ENCODE peak calls at places on chromosomes 13 and 19, in seven cellular contexts. One of them, this sample, is unnamed.

GRCh38 chr19:43483281-43483680 is 17.9 kb upstream of the LYPD3 start:
- DNase-seq in CD8-positive, alpha-beta T cell: no peak
- DNase-seq in stomach: no peak
- DNase-seq in lower lobe of right lung: no peak
- DNase-seq in mucosa of descending colon: no peak
- DNase-seq in kidney epithelial cell: no peak
- DNase-seq in cardiac muscle cell: no peak
- DNase-seq in this sample: no peak

GRCh38 chr19:33440241-33440640 is 66.7 kb downstream of the CEBPG start:
- DNase-seq in CD8-positive, alpha-beta T cell: no peak
- DNase-seq in kidney epithelial cell: no peak
- DNase-seq in stomach: no peak
- DNase-seq in mucosa of descending colon: peak
- DNase-seq in lower lobe of right lung: peak
- DNase-seq in cardiac muscle cell: no peak
- DNase-seq in this sample: no peak

GRCh38 chr19:40392123-40392522 is 2.1 kb upstream of the HIPK4 start:
- DNase-seq in stomach: no peak
- DNase-seq in mucosa of descending colon: no peak
- DNase-seq in kidney epithelial cell: no peak
- DNase-seq in cardiac muscle cell: no peak
- DNase-seq in CD8-positive, alpha-beta T cell: no peak
- DNase-seq in lower lobe of right lung: no peak
- DNase-seq in this sample: no peak

GRCh38 chr19:40621283-40621682 is 20.1 kb downstream of the LTBP4 start:
- DNase-seq in lower lobe of right lung: no peak
- DNase-seq in stomach: no peak
- DNase-seq in cardiac muscle cell: no peak
- DNase-seq in mucosa of descending colon: no peak
- DNase-seq in kidney epithelial cell: no peak
- DNase-seq in CD8-positive, alpha-beta T cell: no peak
- DNase-seq in this sample: no peak

GRCh38 chr19:46536391-46536790 is 40.7 kb upstream of the PNMA8B start:
- DNase-seq in cardiac muscle cell: no peak
- DNase-seq in CD8-positive, alpha-beta T cell: peak
- DNase-seq in stomach: no peak
- DNase-seq in mucosa of descending colon: no peak
- DNase-seq in kidney epithelial cell: no peak
- DNase-seq in lower lobe of right lung: no peak
- DNase-seq in this sample: no peak

GRCh38 chr19:44356383-44357111 is at the start of gene ZNF112:
- DNase-seq in lower lobe of right lung: peak
- DNase-seq in stomach: peak
- DNase-seq in CD8-positive, alpha-beta T cell: no peak
- DNase-seq in mucosa of descending colon: peak
- DNase-seq in cardiac muscle cell: peak
- DNase-seq in kidney epithelial cell: peak
- DNase-seq in this sample: peak

GRCh38 chr13:82634946-82635345 is 1247.3 kb downstream of the SLITRK1 start:
- DNase-seq in mucosa of descending colon: no peak
- DNase-seq in cardiac muscle cell: no peak
- DNase-seq in CD8-positive, alpha-beta T cell: no peak
- DNase-seq in kidney epithelial cell: no peak
- DNase-seq in lower lobe of right lung: no peak
- DNase-seq in stomach: no peak
- DNase-seq in this sample: no peak

GRCh38 chr19:47540748-47541147 is 25.9 kb upstream of the NAPA start:
- DNase-seq in mucosa of descending colon: no peak
- DNase-seq in stomach: no peak
- DNase-seq in lower lobe of right lung: no peak
- DNase-seq in CD8-positive, alpha-beta T cell: no peak
- DNase-seq in cardiac muscle cell: peak
- DNase-seq in kidney epithelial cell: no peak
- DNase-seq in this sample: no peak

GRCh38 chr19:45682908-45683307 is 8.8 kb downstream of the SNRPD2 start:
- DNase-seq in cardiac muscle cell: no peak
- DNase-seq in CD8-positive, alpha-beta T cell: no peak
- DNase-seq in stomach: no peak
- DNase-seq in lower lobe of right lung: no peak
- DNase-seq in mucosa of descending colon: no peak
- DNase-seq in kidney epithelial cell: no peak
- DNase-seq in this sample: no peak

GRCh38 chr19:39398297-39398864 is 7.2 kb downstream of the MED29 start:
- DNase-seq in lower lobe of right lung: peak
- DNase-seq in cardiac muscle cell: no peak
- DNase-seq in stomach: peak
- DNase-seq in CD8-positive, alpha-beta T cell: peak
- DNase-seq in kidney epithelial cell: no peak
- DNase-seq in mucosa of descending colon: peak
- DNase-seq in this sample: no peak

GRCh38 chr19:49613374-49613773 is 22.4 kb downstream of the PRR12 start:
- DNase-seq in CD8-positive, alpha-beta T cell: no peak
- DNase-seq in stomach: no peak
- DNase-seq in kidney epithelial cell: no peak
- DNase-seq in cardiac muscle cell: no peak
- DNase-seq in lower lobe of right lung: no peak
- DNase-seq in mucosa of descending colon: no peak
- DNase-seq in this sample: no peak

GRCh38 chr19:3604987-3605343 is 1.7 kb downstream of the TBXA2R start:
- DNase-seq in CD8-positive, alpha-beta T cell: peak
- DNase-seq in cardiac muscle cell: no peak
- DNase-seq in lower lobe of right lung: no peak
- DNase-seq in stomach: no peak
- DNase-seq in mucosa of descending colon: no peak
- DNase-seq in kidney epithelial cell: no peak
- DNase-seq in this sample: no peak

GRCh38 chr13:21022694-21023325 is 38.6 kb downstream of the LATS2 start:
- DNase-seq in kidney epithelial cell: no peak
- DNase-seq in cardiac muscle cell: no peak
- DNase-seq in stomach: no peak
- DNase-seq in CD8-positive, alpha-beta T cell: no peak
- DNase-seq in mucosa of descending colon: no peak
- DNase-seq in lower lobe of right lung: no peak
- DNase-seq in this sample: no peak

GRCh38 chr19:38740932-38741331 is 3.3 kb downstream of the CAPN12 start:
- DNase-seq in CD8-positive, alpha-beta T cell: no peak
- DNase-seq in stomach: no peak
- DNase-seq in kidney epithelial cell: no peak
- DNase-seq in lower lobe of right lung: no peak
- DNase-seq in mucosa of descending colon: no peak
- DNase-seq in cardiac muscle cell: no peak
- DNase-seq in this sample: no peak

GRCh38 chr13:26502826-26503225 is 54.7 kb upstream of the WASF3 start:
- DNase-seq in stomach: no peak
- DNase-seq in mucosa of descending colon: no peak
- DNase-seq in lower lobe of right lung: no peak
- DNase-seq in kidney epithelial cell: no peak
- DNase-seq in cardiac muscle cell: no peak
- DNase-seq in CD8-positive, alpha-beta T cell: no peak
- DNase-seq in this sample: peak

GRCh38 chr13:88544836-88545235 is 873.7 kb downstream of the SLITRK5 start:
- DNase-seq in stomach: no peak
- DNase-seq in cardiac muscle cell: no peak
- DNase-seq in kidney epithelial cell: no peak
- DNase-seq in mucosa of descending colon: no peak
- DNase-seq in CD8-positive, alpha-beta T cell: no peak
- DNase-seq in lower lobe of right lung: no peak
- DNase-seq in this sample: no peak

GRCh38 chr19:39090881-39091280 is 6.7 kb downstream of the ACP7 start:
- DNase-seq in CD8-positive, alpha-beta T cell: no peak
- DNase-seq in lower lobe of right lung: no peak
- DNase-seq in cardiac muscle cell: no peak
- DNase-seq in mucosa of descending colon: no peak
- DNase-seq in kidney epithelial cell: no peak
- DNase-seq in stomach: no peak
- DNase-seq in this sample: no peak

GRCh38 chr13:50127726-50128291 is 112.6 kb downstream of the KCNRG start:
- DNase-seq in cardiac muscle cell: peak
- DNase-seq in kidney epithelial cell: no peak
- DNase-seq in CD8-positive, alpha-beta T cell: no peak
- DNase-seq in lower lobe of right lung: no peak
- DNase-seq in stomach: no peak
- DNase-seq in mucosa of descending colon: no peak
- DNase-seq in this sample: no peak
- H3K4me3 ChIP-seq in cardiac muscle cell: peak
- H3K4me3 ChIP-seq in kidney epithelial cell: peak
- H3K4me3 ChIP-seq in CD8-positive, alpha-beta T cell: peak
- H3K4me3 ChIP-seq in lower lobe of right lung: peak
- H3K4me3 ChIP-seq in stomach: peak
- H3K4me3 ChIP-seq in mucosa of descending colon: no peak
- H3K4me3 ChIP-seq in this sample: peak

DNA sequence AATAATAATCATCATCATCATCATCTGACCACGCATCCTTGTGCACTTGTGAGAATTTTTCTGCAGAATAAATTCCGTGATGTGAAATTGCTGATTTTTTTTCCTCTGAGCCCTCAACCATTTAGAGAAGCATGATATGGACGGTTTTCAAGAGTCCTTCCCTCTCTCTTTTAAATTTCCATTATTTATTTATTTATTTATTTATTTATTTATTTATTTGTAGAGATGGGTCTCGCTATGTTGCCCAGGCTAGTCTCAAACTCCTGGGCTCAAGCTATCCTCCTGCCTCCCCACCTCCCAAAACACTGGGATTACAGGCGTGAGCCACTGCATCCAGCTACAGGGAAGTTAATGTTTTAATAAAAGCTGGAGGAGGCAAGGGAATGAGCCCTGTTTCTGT is 39.6 kb downstream of the CACNA1A start:
- DNase-seq in cardiac muscle cell: no peak
- DNase-seq in kidney epithelial cell: no peak
- DNase-seq in stomach: no peak
- DNase-seq in lower lobe of right lung: no peak
- DNase-seq in mucosa of descending colon: no peak
- DNase-seq in CD8-positive, alpha-beta T cell: no peak
- DNase-seq in this sample: no peak
- TF ChIP-seq CTCF in cardiac muscle cell: no peak
- TF ChIP-seq CTCF in kidney epithelial cell: no peak
- TF ChIP-seq CTCF in stomach: no peak
- TF ChIP-seq CTCF in lower lobe of right lung: no peak
- TF ChIP-seq CTCF in mucosa of descending colon: no peak
- TF ChIP-seq CTCF in CD8-positive, alpha-beta T cell: no peak
- TF ChIP-seq CTCF in this sample: no peak

DNA sequence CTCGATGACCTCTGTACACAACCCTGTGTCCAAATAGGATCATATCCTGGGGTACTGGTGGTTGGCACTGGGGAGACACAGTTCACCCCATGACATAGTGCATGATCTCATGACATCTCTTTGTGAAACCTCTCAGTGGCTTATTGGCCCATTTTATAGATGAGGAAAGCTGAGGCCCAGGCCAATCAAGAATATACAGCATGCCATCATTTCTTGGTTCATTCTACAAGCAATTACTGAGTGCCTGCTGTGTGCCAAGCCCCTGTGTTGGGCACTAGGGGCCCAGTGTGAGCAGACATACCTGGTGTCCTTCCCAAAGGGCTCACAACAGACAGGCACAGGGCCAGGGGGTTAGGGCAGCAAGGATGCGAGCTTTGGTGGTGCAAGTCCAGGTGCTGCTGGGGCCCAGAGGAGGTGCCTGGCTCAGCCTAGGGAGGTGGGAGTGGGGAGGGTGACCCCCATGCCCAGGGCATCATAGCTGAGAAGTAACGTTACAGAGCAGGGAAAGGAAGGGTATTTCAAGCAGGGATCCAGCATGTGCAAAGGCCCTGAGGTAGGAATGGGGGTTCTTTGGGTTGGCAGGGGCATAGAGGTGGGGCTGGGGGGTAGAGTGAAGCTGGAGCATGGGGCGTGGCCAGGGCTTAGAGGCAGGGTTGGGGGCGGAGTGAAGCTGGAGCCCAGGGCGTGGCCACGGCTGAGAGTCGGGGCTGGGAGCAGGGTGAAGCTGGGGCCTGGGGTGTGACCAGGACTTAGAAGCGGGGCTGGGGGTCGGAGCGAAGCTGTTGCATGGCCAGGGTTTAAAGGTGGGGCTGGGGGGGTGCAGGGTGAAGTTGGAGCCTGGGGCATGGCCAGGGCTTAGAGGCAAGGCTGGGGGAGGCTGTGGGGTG is 20.7 kb downstream of the COLGALT1 start:
- DNase-seq in stomach: no peak
- DNase-seq in cardiac muscle cell: no peak
- DNase-seq in mucosa of descending colon: no peak
- DNase-seq in CD8-positive, alpha-beta T cell: no peak
- DNase-seq in kidney epithelial cell: no peak
- DNase-seq in lower lobe of right lung: no peak
- DNase-seq in this sample: no peak
- H3K4me3 ChIP-seq in stomach: no peak
- H3K4me3 ChIP-seq in cardiac muscle cell: no peak
- H3K4me3 ChIP-seq in mucosa of descending colon: no peak
- H3K4me3 ChIP-seq in CD8-positive, alpha-beta T cell: no peak
- H3K4me3 ChIP-seq in kidney epithelial cell: no peak
- H3K4me3 ChIP-seq in lower lobe of right lung: no peak
- H3K4me3 ChIP-seq in this sample: no peak

DNA sequence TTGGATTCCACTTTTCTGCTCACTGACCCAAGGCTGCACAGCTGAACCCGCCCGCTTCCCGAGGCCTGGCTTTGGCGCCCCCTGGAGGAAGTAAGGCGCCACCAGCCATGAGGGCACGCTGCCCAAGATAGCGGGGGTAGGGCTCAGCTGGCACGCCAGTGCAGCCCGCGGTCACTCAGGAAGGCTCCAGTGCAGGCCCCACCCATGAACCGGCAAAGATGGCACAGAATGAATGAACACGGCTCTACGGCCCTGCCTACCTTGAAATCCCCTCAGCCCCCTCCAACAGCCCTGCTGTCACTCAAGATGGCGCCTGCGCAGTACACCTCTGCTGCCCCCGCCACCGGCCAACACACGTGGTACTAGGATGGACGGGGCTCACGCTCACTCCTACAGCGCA is 3.0 kb downstream of the PEG3 start:
- DNase-seq in lower lobe of right lung: peak
- DNase-seq in kidney epithelial cell: peak
- DNase-seq in mucosa of descending colon: peak
- DNase-seq in cardiac muscle cell: no peak
- DNase-seq in stomach: peak
- DNase-seq in CD8-positive, alpha-beta T cell: no peak
- DNase-seq in this sample: no peak
- TF ChIP-seq CTCF in lower lobe of right lung: peak
- TF ChIP-seq CTCF in kidney epithelial cell: peak
- TF ChIP-seq CTCF in mucosa of descending colon: no peak
- TF ChIP-seq CTCF in cardiac muscle cell: peak
- TF ChIP-seq CTCF in stomach: peak
- TF ChIP-seq CTCF in CD8-positive, alpha-beta T cell: no peak
- TF ChIP-seq CTCF in this sample: peak

GRCh38 chr13:59458908-59459579 is 704.7 kb downstream of the DIAPH3 start:
- DNase-seq in cardiac muscle cell: no peak
- DNase-seq in CD8-positive, alpha-beta T cell: no peak
- DNase-seq in lower lobe of right lung: no peak
- DNase-seq in kidney epithelial cell: no peak
- DNase-seq in stomach: no peak
- DNase-seq in mucosa of descending colon: no peak
- DNase-seq in this sample: peak
- H3K4me3 ChIP-seq in cardiac muscle cell: no peak
- H3K4me3 ChIP-seq in CD8-positive, alpha-beta T cell: no peak
- H3K4me3 ChIP-seq in lower lobe of right lung: no peak
- H3K4me3 ChIP-seq in kidney epithelial cell: no peak
- H3K4me3 ChIP-seq in stomach: no peak
- H3K4me3 ChIP-seq in mucosa of descending colon: no peak
- H3K4me3 ChIP-seq in this sample: no peak

GRCh38 chr13:100689191-100689590 is 14.6 kb upstream of the TMTC4 start:
- DNase-seq in cardiac muscle cell: no peak
- DNase-seq in lower lobe of right lung: no peak
- DNase-seq in kidney epithelial cell: no peak
- DNase-seq in mucosa of descending colon: no peak
- DNase-seq in CD8-positive, alpha-beta T cell: no peak
- DNase-seq in stomach: no peak
- DNase-seq in this sample: no peak

GRCh38 chr13:100694722-100695644 is 20.4 kb upstream of the TMTC4 start:
- DNase-seq in cardiac muscle cell: peak
- DNase-seq in stomach: peak
- DNase-seq in mucosa of descending colon: no peak
- DNase-seq in kidney epithelial cell: peak
- DNase-seq in lower lobe of right lung: no peak
- DNase-seq in CD8-positive, alpha-beta T cell: no peak
- DNase-seq in this sample: no peak
- TF ChIP-seq CTCF in cardiac muscle cell: peak
- TF ChIP-seq CTCF in stomach: no peak
- TF ChIP-seq CTCF in mucosa of descending colon: no peak
- TF ChIP-seq CTCF in kidney epithelial cell: peak
- TF ChIP-seq CTCF in lower lobe of right lung: peak
- TF ChIP-seq CTCF in CD8-positive, alpha-beta T cell: no peak
- TF ChIP-seq CTCF in this sample: peak